ENCODE peak calls at places on chromosomes 4 and X, in six cellular contexts. One of them, this sample, is unnamed.
A peak's percentile ranks its signal among the peaks of the same experiment; 100 is the strongest.

GRCh38 chrX:129831486-129831885 is 12.2 kb downstream of the ZDHHC9 start:
- DNase-seq in GM23248: peak; percentile 10
- DNase-seq in left ventricle myocardium inferior: peak; percentile 38
- DNase-seq in fibroblast of lung: no peak
- DNase-seq in vagina: no peak
- DNase-seq in stomach: no peak
- DNase-seq in this sample: no peak

GRCh38 chr4:149896428-149896827 is 80.8 kb upstream of the IQCM start:
- DNase-seq in GM23248: peak; percentile 80
- DNase-seq in left ventricle myocardium inferior: peak; percentile 16
- DNase-seq in fibroblast of lung: peak; percentile 53
- DNase-seq in vagina: no peak
- DNase-seq in stomach: no peak
- DNase-seq in this sample: no peak

GRCh38 chr4:100981447-100982204 is 365.7 kb downstream of the PPP3CA start:
- DNase-seq in GM23248: peak; percentile 71
- DNase-seq in left ventricle myocardium inferior: no peak
- DNase-seq in fibroblast of lung: peak; percentile 81
- DNase-seq in vagina: no peak
- DNase-seq in stomach: no peak
- DNase-seq in this sample: no peak

GRCh38 chr4:6095023-6095817 is 77.0 kb upstream of the C4orf50 start:
- DNase-seq in GM23248: peak; percentile 35
- DNase-seq in left ventricle myocardium inferior: no peak
- DNase-seq in fibroblast of lung: peak; percentile 6
- DNase-seq in vagina: no peak
- DNase-seq in stomach: no peak
- DNase-seq in this sample: no peak

GRCh38 chr4:60201052-60201673 is 999.0 kb upstream of the ADGRL3 start:
- DNase-seq in GM23248: peak; percentile 60
- DNase-seq in left ventricle myocardium inferior: no peak
- DNase-seq in fibroblast of lung: peak; percentile 25
- DNase-seq in vagina: no peak
- DNase-seq in stomach: peak; percentile 52
- DNase-seq in this sample: peak; percentile 8

GRCh38 chrX:52082578-52082977 is 13.6 kb upstream of the MAGED4B start:
- DNase-seq in GM23248: peak; percentile 32
- DNase-seq in left ventricle myocardium inferior: no peak
- DNase-seq in fibroblast of lung: peak; percentile 67
- DNase-seq in vagina: no peak
- DNase-seq in stomach: no peak
- DNase-seq in this sample: no peak

GRCh38 chrX:73831500-73831899 is 268.5 kb downstream of the CHIC1 start:
- DNase-seq in GM23248: no peak
- DNase-seq in left ventricle myocardium inferior: no peak
- DNase-seq in fibroblast of lung: no peak
- DNase-seq in vagina: no peak
- DNase-seq in stomach: no peak
- DNase-seq in this sample: no peak

GRCh38 chr4:145545538-145546224 is 64.0 kb downstream of the SMAD1 start:
- DNase-seq in GM23248: peak; percentile 76
- DNase-seq in left ventricle myocardium inferior: no peak
- DNase-seq in fibroblast of lung: peak; percentile 96
- DNase-seq in vagina: no peak
- DNase-seq in stomach: peak; percentile 43
- DNase-seq in this sample: no peak

GRCh38 chr4:88335092-88335665 is 43.5 kb upstream of the HERC6 start:
- DNase-seq in GM23248: peak; percentile 64
- DNase-seq in left ventricle myocardium inferior: no peak
- DNase-seq in fibroblast of lung: peak; percentile 11
- DNase-seq in vagina: peak; percentile 88
- DNase-seq in stomach: no peak
- DNase-seq in this sample: no peak

GRCh38 chr4:105369988-105370387 is 103.9 kb downstream of the PPA2 start:
- DNase-seq in GM23248: peak; percentile 7
- DNase-seq in left ventricle myocardium inferior: no peak
- DNase-seq in fibroblast of lung: peak; percentile 25
- DNase-seq in vagina: no peak
- DNase-seq in stomach: no peak
- DNase-seq in this sample: no peak

GRCh38 chr4:142567199-142567598 is 278.9 kb downstream of the INPP4B start:
- DNase-seq in GM23248: peak; percentile 18
- DNase-seq in left ventricle myocardium inferior: no peak
- DNase-seq in fibroblast of lung: peak; percentile 22
- DNase-seq in vagina: no peak
- DNase-seq in stomach: no peak
- DNase-seq in this sample: peak; percentile 49

GRCh38 chr4:152735302-152735917 is 44.1 kb downstream of the TIGD4 start:
- DNase-seq in GM23248: peak; percentile 56
- DNase-seq in left ventricle myocardium inferior: no peak
- DNase-seq in fibroblast of lung: peak; percentile 14
- DNase-seq in vagina: no peak
- DNase-seq in stomach: no peak
- DNase-seq in this sample: peak; percentile 33

GRCh38 chr4:11503166-11503565 is 74.5 kb upstream of the HS3ST1 start:
- DNase-seq in GM23248: no peak
- DNase-seq in left ventricle myocardium inferior: peak; percentile 70
- DNase-seq in fibroblast of lung: no peak
- DNase-seq in vagina: no peak
- DNase-seq in stomach: peak; percentile 32
- DNase-seq in this sample: no peak

GRCh38 chrX:75963774-75964173 is 178.7 kb upstream of the MAGEE2 start:
- DNase-seq in GM23248: no peak
- DNase-seq in left ventricle myocardium inferior: no peak
- DNase-seq in fibroblast of lung: no peak
- DNase-seq in vagina: no peak
- DNase-seq in stomach: no peak
- DNase-seq in this sample: no peak

GRCh38 chr4:145580906-145581305 is 38.3 kb upstream of the MMAA start:
- DNase-seq in GM23248: peak; percentile 20
- DNase-seq in left ventricle myocardium inferior: no peak
- DNase-seq in fibroblast of lung: peak; percentile 66
- DNase-seq in vagina: no peak
- DNase-seq in stomach: no peak
- DNase-seq in this sample: no peak

DNA sequence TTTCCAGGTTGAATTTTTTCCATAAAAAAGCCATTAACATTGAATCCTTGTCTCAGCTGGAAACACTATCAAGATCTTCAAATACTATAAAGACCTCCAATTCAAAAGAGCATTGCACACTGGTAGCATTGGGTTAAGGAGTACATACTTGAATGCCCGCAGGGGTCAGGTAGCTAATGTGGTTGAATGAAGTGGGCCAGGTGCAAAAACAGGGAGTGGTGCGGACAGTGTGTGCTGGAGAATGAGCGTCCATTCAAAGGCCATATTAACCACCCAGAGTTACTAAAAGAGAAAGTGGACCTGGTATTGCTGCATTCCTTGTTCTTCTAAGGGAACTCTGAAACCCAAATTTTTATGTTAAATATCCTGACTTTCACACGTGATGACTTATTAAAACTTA is 91.6 kb downstream of the NYX start:
- DNase-seq in GM23248: no peak
- DNase-seq in left ventricle myocardium inferior: no peak
- DNase-seq in fibroblast of lung: no peak
- DNase-seq in vagina: no peak
- DNase-seq in stomach: no peak
- DNase-seq in this sample: no peak
- H3K27ac ChIP-seq in GM23248: no peak overlapping the region
- H3K27ac ChIP-seq in left ventricle myocardium inferior: no peak overlapping the region
- H3K27ac ChIP-seq in fibroblast of lung: no peak overlapping the region
- H3K27ac ChIP-seq in vagina: no peak overlapping the region
- H3K27ac ChIP-seq in stomach: no peak overlapping the region
- H3K27ac ChIP-seq in this sample: no peak overlapping the region

DNA sequence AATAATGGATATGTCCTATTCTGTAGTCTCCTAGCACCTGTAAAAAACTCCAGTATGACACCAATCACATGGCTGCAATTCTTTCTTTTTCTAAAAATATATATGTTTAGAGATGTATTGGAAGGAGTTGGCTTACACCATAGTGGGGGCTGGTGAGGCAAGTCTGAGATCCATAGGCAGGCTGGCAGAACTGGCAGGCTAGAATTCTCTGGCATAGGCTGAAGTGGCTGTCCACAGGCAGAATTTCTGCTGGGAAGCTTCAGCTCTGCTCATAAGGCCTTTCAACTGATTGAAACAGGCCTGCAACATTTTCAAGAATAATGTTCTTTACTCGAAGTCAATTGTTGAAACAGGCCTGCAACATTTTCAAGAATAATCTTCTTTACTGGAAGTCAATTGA is 37.0 kb downstream of the FGF2 start:
- DNase-seq in GM23248: no peak
- DNase-seq in left ventricle myocardium inferior: no peak
- DNase-seq in fibroblast of lung: no peak
- DNase-seq in vagina: no peak
- DNase-seq in stomach: no peak
- DNase-seq in this sample: no peak
- H3K4me3 ChIP-seq in GM23248: no peak overlapping the region
- H3K4me3 ChIP-seq in left ventricle myocardium inferior: no peak overlapping the region
- H3K4me3 ChIP-seq in fibroblast of lung: no peak overlapping the region
- H3K4me3 ChIP-seq in vagina: no peak overlapping the region
- H3K4me3 ChIP-seq in stomach: no peak overlapping the region
- H3K4me3 ChIP-seq in this sample: no peak overlapping the region

GRCh38 chr4:182206266-182206665 is 36.9 kb upstream of the TENM3 start:
- DNase-seq in GM23248: no peak
- DNase-seq in left ventricle myocardium inferior: no peak
- DNase-seq in fibroblast of lung: no peak
- DNase-seq in vagina: no peak
- DNase-seq in stomach: no peak
- DNase-seq in this sample: no peak
- H3K27ac ChIP-seq in GM23248: no peak overlapping the region
- H3K27ac ChIP-seq in left ventricle myocardium inferior: no peak overlapping the region
- H3K27ac ChIP-seq in fibroblast of lung: no peak overlapping the region
- H3K27ac ChIP-seq in vagina: no peak overlapping the region
- H3K27ac ChIP-seq in stomach: no peak overlapping the region
- H3K27ac ChIP-seq in this sample: no peak overlapping the region

DNA sequence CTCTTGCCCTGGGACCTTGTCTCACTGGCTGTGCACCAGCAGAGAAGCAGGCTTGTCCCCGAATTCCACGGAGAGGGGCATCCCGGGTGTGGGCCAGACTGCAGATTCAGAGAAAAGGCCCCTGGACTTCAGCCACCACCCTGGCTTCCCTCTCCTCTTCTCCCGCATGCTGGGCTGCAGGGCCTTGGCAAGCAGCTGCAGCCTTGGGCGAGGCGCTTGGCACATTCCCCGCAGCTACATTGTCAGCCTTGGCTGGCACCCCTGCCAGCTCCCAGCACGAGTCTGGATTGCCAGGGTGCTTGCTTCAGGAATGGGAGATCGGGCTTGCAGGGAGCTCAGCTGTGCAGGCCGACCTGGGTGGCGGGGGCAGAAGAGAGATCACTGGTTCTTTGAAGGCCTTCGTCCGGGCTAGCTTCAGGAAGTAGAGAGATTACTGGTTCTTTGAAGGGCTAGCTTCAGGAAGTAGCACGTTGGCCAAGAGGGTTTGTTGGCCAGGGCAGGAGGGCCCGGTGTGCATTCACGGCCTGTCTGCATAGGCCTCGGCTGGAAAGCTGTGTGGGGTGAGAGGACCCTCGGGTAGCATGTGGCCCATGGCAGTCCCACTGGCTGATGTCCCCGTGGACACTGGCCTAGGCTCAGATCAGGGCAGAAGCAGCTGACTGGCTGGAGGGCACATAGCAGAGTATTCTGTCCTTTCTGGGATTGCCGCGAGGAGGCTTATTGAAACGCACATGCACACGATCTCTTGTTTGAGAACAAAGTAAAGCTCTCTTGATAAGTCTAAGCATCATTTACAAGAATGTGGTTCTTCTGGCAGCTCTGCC is 2.7 kb downstream of the ABCD1 start:
- DNase-seq in GM23248: peak; percentile 59
- DNase-seq in left ventricle myocardium inferior: peak; percentile 62
- DNase-seq in fibroblast of lung: peak; percentile 24
- DNase-seq in vagina: no peak
- DNase-seq in stomach: peak; percentile 78
- DNase-seq in this sample: no peak
- H3K4me3 ChIP-seq in GM23248: peak overlapping the region; percentile 52
- H3K4me3 ChIP-seq in left ventricle myocardium inferior: peak overlapping the region; percentile 81
- H3K4me3 ChIP-seq in fibroblast of lung: peak overlapping the region; percentile 38
- H3K4me3 ChIP-seq in vagina: peak overlapping the region; percentile 63
- H3K4me3 ChIP-seq in stomach: no peak overlapping the region
- H3K4me3 ChIP-seq in this sample: peak overlapping the region; percentile 8

DNA sequence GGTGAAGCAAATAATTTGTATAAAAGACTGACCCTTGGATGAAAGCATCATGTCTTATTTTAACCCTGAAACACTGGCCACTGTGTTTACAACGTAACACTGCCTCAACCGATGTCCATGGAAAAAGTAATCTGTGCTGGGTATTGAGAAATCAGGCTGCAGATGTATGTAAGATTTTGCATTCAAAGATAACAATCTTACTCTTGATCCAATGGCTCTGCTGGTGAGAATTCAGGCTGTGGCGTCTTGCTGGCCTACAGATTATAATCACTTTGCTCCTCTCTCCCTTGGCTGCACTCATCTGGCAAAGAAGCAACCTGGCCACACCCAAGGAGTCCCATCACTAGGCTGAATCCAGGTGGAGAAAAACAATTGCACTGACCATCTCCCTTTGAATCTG is 7.5 kb downstream of the ADGRA3 start:
- DNase-seq in GM23248: no peak
- DNase-seq in left ventricle myocardium inferior: no peak
- DNase-seq in fibroblast of lung: no peak
- DNase-seq in vagina: no peak
- DNase-seq in stomach: no peak
- DNase-seq in this sample: no peak
- H3K27ac ChIP-seq in GM23248: no peak overlapping the region
- H3K27ac ChIP-seq in left ventricle myocardium inferior: no peak overlapping the region
- H3K27ac ChIP-seq in fibroblast of lung: no peak overlapping the region
- H3K27ac ChIP-seq in vagina: no peak overlapping the region
- H3K27ac ChIP-seq in stomach: no peak overlapping the region
- H3K27ac ChIP-seq in this sample: no peak overlapping the region

GRCh38 chrX:150508018-150508417 is 60.4 kb upstream of the MTM1 start:
- DNase-seq in GM23248: peak; percentile 9
- DNase-seq in left ventricle myocardium inferior: no peak
- DNase-seq in fibroblast of lung: no peak
- DNase-seq in vagina: no peak
- DNase-seq in stomach: no peak
- DNase-seq in this sample: no peak

GRCh38 chrX:150504399-150505186 is 63.8 kb upstream of the MTM1 start:
- DNase-seq in GM23248: peak; percentile 51
- DNase-seq in left ventricle myocardium inferior: no peak
- DNase-seq in fibroblast of lung: peak; percentile 33
- DNase-seq in vagina: no peak
- DNase-seq in stomach: no peak
- DNase-seq in this sample: no peak

GRCh38 chrX:150507251-150507856 is 61.1 kb upstream of the MTM1 start:
- DNase-seq in GM23248: peak; percentile 64
- DNase-seq in left ventricle myocardium inferior: peak; percentile 25
- DNase-seq in fibroblast of lung: peak; percentile 18
- DNase-seq in vagina: no peak
- DNase-seq in stomach: no peak
- DNase-seq in this sample: no peak

GRCh38 chrX:150506486-150506885 is 61.9 kb upstream of the MTM1 start:
- DNase-seq in GM23248: peak; percentile 28
- DNase-seq in left ventricle myocardium inferior: no peak
- DNase-seq in fibroblast of lung: no peak
- DNase-seq in vagina: no peak
- DNase-seq in stomach: no peak
- DNase-seq in this sample: no peak

GRCh38 chrX:150506020-150506419 is 62.4 kb upstream of the MTM1 start:
- DNase-seq in GM23248: no peak
- DNase-seq in left ventricle myocardium inferior: no peak
- DNase-seq in fibroblast of lung: no peak
- DNase-seq in vagina: no peak
- DNase-seq in stomach: no peak
- DNase-seq in this sample: no peak
- H3K4me3 ChIP-seq in GM23248: no peak overlapping the region
- H3K4me3 ChIP-seq in left ventricle myocardium inferior: no peak overlapping the region
- H3K4me3 ChIP-seq in fibroblast of lung: no peak overlapping the region
- H3K4me3 ChIP-seq in vagina: no peak overlapping the region
- H3K4me3 ChIP-seq in stomach: no peak overlapping the region
- H3K4me3 ChIP-seq in this sample: no peak overlapping the region

This sample was measured in naive thymus-derived CD4-positive, alpha-beta T cell.